ENCODE peak calls at places on chromosomes 3 and 15, in five cellular contexts. E is ovary, P is K562, X is stomach, M is transverse colon. K is an unnamed sample.

GRCh38 chr3:155497930-155498647 is 204.6 kb upstream of the STRIT1 start:
- DNase-seq in E (no peak), P (peak), X (no peak), M (no peak), K (no peak)

GRCh38 chr15:82106671-82107070 is 60.9 kb upstream of the MEX3B start:
- DNase-seq in E (no peak), P (no peak), X (no peak), M (no peak), K (no peak)

GRCh38 chr3:44301746-44302145 is 36.8 kb upstream of the TCAIM start:
- DNase-seq in E (no peak), P (no peak), X (no peak), M (no peak), K (no peak)

GRCh38 chr15:90550919-90551318 is 21.2 kb downstream of the CRTC3 start:
- DNase-seq in E (no peak), P (no peak), X (no peak), M (no peak), K (no peak)

GRCh38 chr3:73432021-73432722 is 192.6 kb downstream of the PDZRN3 start:
- DNase-seq in E (no peak), P (peak), X (no peak), M (no peak), K (no peak)

GRCh38 chr3:123660900-123661299 is 76.0 kb upstream of the HACD2 start:
- DNase-seq in E (peak), P (no peak), X (peak), M (peak), K (peak)

GRCh38 chr3:99637041-99637380 is 1.4 kb upstream of the COL8A1 start:
- DNase-seq in E (no peak), P (no peak), X (no peak), M (no peak), K (peak)

GRCh38 chr15:98889930-98890695 is 117.5 kb downstream of the PGPEP1L start:
- DNase-seq in E (no peak), P (no peak), X (no peak), M (no peak), K (no peak)

GRCh38 chr3:28989646-28990089 is 291.2 kb upstream of the RBMS3 start:
- DNase-seq in E (no peak), P (no peak), X (no peak), M (no peak), K (no peak)

GRCh38 chr3:54188176-54188791 is 65.9 kb downstream of the CACNA2D3 start:
- DNase-seq in E (peak), P (peak), X (peak), M (peak), K (no peak)

GRCh38 chr15:49242820-49243219 is 72.8 kb downstream of the GALK2 start:
- DNase-seq in E (no peak), P (peak), X (no peak), M (no peak), K (no peak)

GRCh38 chr3:5022966-5023776 is 43.9 kb downstream of the BHLHE40 start:
- DNase-seq in E (peak), P (peak), X (peak), M (no peak), K (no peak)

GRCh38 chr3:129645291-129645690 is 38.8 kb upstream of the PLXND1 start:
- DNase-seq in E (no peak), P (no peak), X (no peak), M (no peak), K (no peak)

GRCh38 chr3:30549600-30549999 is 56.8 kb upstream of the TGFBR2 start:
- DNase-seq in E (no peak), P (no peak), X (no peak), M (no peak), K (no peak)

GRCh38 chr15:33074942-33075341 is 119.6 kb downstream of the FMN1 start:
- DNase-seq in E (no peak), P (no peak), X (no peak), M (peak), K (no peak)

GRCh38 chr3:69207036-69207435 is 84.6 kb upstream of the LMOD3 start:
- DNase-seq in E (no peak), P (no peak), X (no peak), M (no peak), K (no peak)

GRCh38 chr15:62253294-62253693 is 88.2 kb upstream of the C2CD4B start:
- DNase-seq in E (no peak), P (no peak), X (no peak), M (no peak), K (no peak)

GRCh38 chr15:60376677-60377095 is 21.1 kb downstream of the ANXA2 start:
- DNase-seq in E (no peak), P (no peak), X (no peak), M (no peak), K (no peak)

GRCh38 chr3:58888087-58888486 is 161.7 kb downstream of the CFAP20DC start:
- DNase-seq in E (no peak), P (no peak), X (no peak), M (no peak), K (no peak)

GRCh38 chr15:51093865-51094605 is 671 bp downstream of the TNFAIP8L3 start:
- DNase-seq in E (peak), P (no peak), X (no peak), M (peak), K (peak)

GRCh38 chr3:141647562-141647915 is 90.6 kb upstream of the RNF7 start:
- DNase-seq in E (no peak), P (no peak), X (no peak), M (no peak), K (no peak)

GRCh38 chr3:124510290-124510689 is 220.0 kb upstream of the UMPS start:
- DNase-seq in E (no peak), P (no peak), X (no peak), M (no peak), K (no peak)

GRCh38 chr15:29917600-29918597 is 95.6 kb upstream of the TJP1 start:
- DNase-seq in E (no peak), P (no peak), X (no peak), M (no peak), K (no peak)

GRCh38 chr3:191889781-191890180 is 428.8 kb downstream of the PYDC2 start:
- DNase-seq in E (no peak), P (no peak), X (no peak), M (no peak), K (no peak)

GRCh38 chr3:46705751-46706572 is 4.8 kb downstream of the TMIE start:
- DNase-seq in E (no peak), P (no peak), X (no peak), M (peak), K (no peak)

GRCh38 chr15:44033894-44034293 is 161.2 kb downstream of the FRMD5 start:
- DNase-seq in E (no peak), P (no peak), X (no peak), M (no peak), K (no peak)

GRCh38 chr3:153503873-153504272 is 341.8 kb downstream of the RAP2B start:
- DNase-seq in E (no peak), P (no peak), X (no peak), M (no peak), K (no peak)

GRCh38 chr15:39594056-39594763 is 13.3 kb downstream of the THBS1 start:
- DNase-seq in E (no peak), P (no peak), X (no peak), M (peak), K (no peak)

GRCh38 chr3:45185461-45185860 is 39.3 kb upstream of the CDCP1 start:
- DNase-seq in E (no peak), P (peak), X (no peak), M (no peak), K (no peak)

GRCh38 chr15:63305276-63305675 is 27.9 kb downstream of the APH1B start:
- DNase-seq in E (no peak), P (no peak), X (no peak), M (no peak), K (no peak)

GRCh38 chr15:78879517-78880241 is 7.0 kb downstream of the MORF4L1 start:
- DNase-seq in E (no peak), P (peak), X (no peak), M (no peak), K (no peak)

GRCh38 chr3:16513141-16514020 is at the start of gene RFTN1:
- DNase-seq in E (peak), P (peak), X (peak), M (peak), K (peak)

GRCh38 chr3:35643391-35643790 is 4.1 kb downstream of the ARPP21 start:
- DNase-seq in E (no peak), P (no peak), X (no peak), M (no peak), K (no peak)

GRCh38 chr3:123818921-123819429 is 65.2 kb downstream of the MYLK start:
- DNase-seq in E (no peak), P (no peak), X (no peak), M (no peak), K (no peak)

GRCh38 chr15:80367094-80367493 is 37.1 kb upstream of the ARNT2 start:
- DNase-seq in E (no peak), P (peak), X (no peak), M (no peak), K (no peak)

GRCh38 chr3:41141431-41142164 is 57.7 kb upstream of the CTNNB1 start:
- DNase-seq in E (no peak), P (no peak), X (no peak), M (no peak), K (no peak)

GRCh38 chr3:41144631-41145030 is 54.7 kb upstream of the CTNNB1 start:
- DNase-seq in E (no peak), P (no peak), X (no peak), M (no peak), K (no peak)

GRCh38 chr3:41148446-41148845 is 50.9 kb upstream of the CTNNB1 start:
- DNase-seq in E (no peak), P (no peak), X (no peak), M (no peak), K (no peak)

GRCh38 chr3:41140242-41140641 is 59.1 kb upstream of the CTNNB1 start:
- DNase-seq in E (no peak), P (no peak), X (no peak), M (no peak), K (no peak)

DNA sequence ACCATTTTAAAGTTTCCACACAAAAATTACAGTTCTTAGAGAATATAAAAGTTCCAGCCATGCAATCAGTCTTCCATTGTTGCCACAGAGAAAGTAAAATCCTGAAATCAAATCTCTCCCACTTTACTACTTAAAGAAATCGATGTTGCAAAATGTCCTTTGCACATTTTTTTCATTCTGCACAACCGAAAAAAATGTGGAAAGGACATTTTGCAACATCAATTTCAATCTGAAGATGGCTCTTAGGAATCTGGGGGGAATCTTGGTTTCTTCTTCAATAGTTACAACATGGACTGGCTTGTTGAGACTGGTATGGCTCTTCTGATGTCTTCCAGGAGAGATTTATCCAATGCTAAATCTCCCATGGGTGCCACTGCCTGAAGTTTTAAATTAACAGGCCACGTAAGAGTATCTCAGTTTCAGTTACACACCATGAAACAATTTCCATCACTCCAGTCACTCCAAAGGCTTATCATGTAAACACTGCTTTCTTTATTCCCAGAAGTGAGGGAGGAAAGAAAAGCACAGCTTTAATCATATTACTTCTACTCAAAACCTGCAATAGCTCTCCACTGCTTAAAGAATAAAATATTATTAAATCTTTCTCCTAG is 55.8 kb upstream of the CTNNB1 start:
- DNase-seq in E (no peak), P (no peak), X (no peak), M (no peak), K (no peak)
- H3K27ac ChIP-seq in E (no peak), P (no peak), X (no peak), M (no peak), K (no peak)

DNA sequence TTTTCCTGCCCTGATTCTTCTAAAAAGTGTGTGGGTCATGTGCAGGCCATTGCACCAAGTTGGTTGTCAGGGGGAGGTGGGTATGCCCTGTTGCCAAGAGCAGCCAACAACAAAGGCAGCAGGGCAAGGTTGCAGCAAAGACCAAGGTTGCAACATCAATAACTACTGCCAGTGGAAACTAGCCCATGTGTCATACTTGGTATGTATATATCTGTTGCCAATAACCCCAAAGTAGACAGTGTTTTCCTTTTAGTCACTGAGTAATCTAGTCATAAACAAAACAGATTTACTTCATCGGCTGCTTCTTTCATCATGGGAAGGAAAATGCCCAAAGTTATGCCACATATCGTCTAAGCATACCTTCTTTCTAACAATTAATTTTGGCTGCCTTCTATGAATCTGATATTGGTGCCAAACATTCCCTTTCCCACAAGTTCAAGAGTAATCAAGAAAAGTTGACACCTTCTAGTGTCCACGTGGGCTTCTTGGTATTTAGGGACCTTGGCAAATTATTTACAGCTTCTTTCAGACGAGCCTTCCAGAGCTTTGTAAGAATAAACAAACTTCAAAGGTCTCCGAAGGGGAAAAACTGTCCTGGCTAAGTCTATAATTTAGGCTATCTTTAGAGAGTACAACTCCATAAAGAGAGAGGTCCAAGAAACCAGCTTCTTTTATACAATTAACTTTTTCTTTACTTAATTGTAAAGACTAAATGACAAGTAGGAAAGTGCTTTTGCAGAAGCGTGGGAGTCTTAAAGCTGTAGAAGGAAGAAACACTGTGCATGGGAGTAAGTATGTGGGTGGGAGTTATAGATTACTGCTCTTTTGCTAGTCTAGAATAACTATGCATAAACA is 10.1 kb upstream of the MBNL1 start:
- DNase-seq in E (peak), P (peak), X (peak), M (peak), K (no peak)
- TF ChIP-seq EP300 in E (peak), P (no peak), X (peak), M (no peak), K (no peak)

DNA sequence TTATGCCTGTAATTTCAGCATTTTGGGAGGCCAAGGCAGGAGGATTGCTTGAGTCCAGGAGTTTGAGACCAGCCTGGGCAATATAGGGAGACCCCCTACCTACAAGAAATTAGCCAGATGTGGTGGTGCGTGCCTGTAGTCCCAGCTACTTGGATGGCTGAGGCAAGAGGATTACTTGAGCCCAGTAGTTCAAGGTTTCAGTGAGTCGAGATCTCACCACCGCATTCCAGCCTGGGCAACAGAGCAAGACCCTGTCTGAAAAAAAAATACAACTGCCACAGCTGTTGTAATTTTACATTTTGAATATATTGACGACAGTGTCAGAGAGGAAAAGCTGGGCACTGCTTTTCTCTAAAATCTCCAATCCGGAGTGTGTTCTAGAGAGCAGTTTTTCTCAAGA is 21.2 kb downstream of the TATDN2 start:
- DNase-seq in E (no peak), P (no peak), X (no peak), M (no peak), K (no peak)
- H3K27ac ChIP-seq in E (no peak), P (no peak), X (no peak), M (no peak), K (no peak)

GRCh38 chr3:127767126-127767525 is 55.2 kb downstream of the MGLL start:
- DNase-seq in E (no peak), P (no peak), X (no peak), M (no peak), K (no peak)
- TF ChIP-seq EP300 in E (no peak), P (no peak), X (no peak), M (no peak), K (no peak)

K was measured in upper lobe of left lung.